ENCODE peak calls at places on chromosomes 3 and 15, in eight cellular contexts. S is NAMALWA; P is naive thymus-derived CD8-positive, alpha-beta T cell; E is neural progenitor cell; C is GM20000; Z is effector memory CD4-positive, alpha-beta T cell; V is Daoy; I is astrocyte of the spinal cord. J is an unnamed sample.

GRCh38 chr3:129593595-129594339 is 12.7 kb downstream of the PLXND1 start:
- DNase-seq in S (no peak), P (peak), E (peak), C (no peak), Z (peak), V (no peak), I (no peak), J (peak)

GRCh38 chr15:68339481-68339880 is 61.9 kb downstream of the FEM1B start:
- DNase-seq in S (no peak), P (no peak), E (no peak), C (no peak), Z (no peak), V (no peak), I (no peak), J (no peak)

GRCh38 chr15:59299919-59300617 is 72.6 kb downstream of the MYO1E start:
- DNase-seq in S (peak), P (peak), E (no peak), C (peak), Z (peak), V (peak), I (peak), J (peak)

GRCh38 chr15:51720201-51720995 is 17.1 kb downstream of the LYSMD2 start:
- DNase-seq in S (no peak), P (no peak), E (no peak), C (no peak), Z (no peak), V (no peak), I (no peak), J (no peak)

GRCh38 chr3:9806688-9807589 is 3.1 kb upstream of the TTLL3 start:
- DNase-seq in S (no peak), P (no peak), E (peak), C (no peak), Z (no peak), V (no peak), I (no peak), J (no peak)

GRCh38 chr3:19065027-19065426 is 83.3 kb upstream of the KCNH8 start:
- DNase-seq in S (peak), P (peak), E (peak), C (peak), Z (no peak), V (no peak), I (no peak), J (peak)

GRCh38 chr15:64507293-64507802 is 47.0 kb downstream of the ZNF609 start:
- DNase-seq in S (peak), P (peak), E (peak), C (peak), Z (no peak), V (peak), I (peak), J (peak)

GRCh38 chr15:58362262-58362922 is 69.4 kb upstream of the LIPC start:
- DNase-seq in S (no peak), P (no peak), E (no peak), C (no peak), Z (no peak), V (no peak), I (no peak), J (no peak)

GRCh38 chr3:49666592-49666991 is 7.6 kb upstream of the APEH start:
- DNase-seq in S (no peak), P (no peak), E (no peak), C (no peak), Z (no peak), V (peak), I (no peak), J (no peak)

GRCh38 chr3:134663646-134664456 is 13.0 kb upstream of the KY start:
- DNase-seq in S (no peak), P (no peak), E (no peak), C (no peak), Z (no peak), V (peak), I (no peak), J (no peak)

GRCh38 chr15:74610302-74610951 is 5.2 kb upstream of the CLK3 start:
- DNase-seq in S (peak), P (no peak), E (no peak), C (no peak), Z (no peak), V (no peak), I (no peak), J (no peak)

GRCh38 chr3:39166932-39167532 is 13.6 kb upstream of the CSRNP1 start:
- DNase-seq in S (no peak), P (no peak), E (no peak), C (no peak), Z (no peak), V (peak), I (peak), J (no peak)

GRCh38 chr3:69113536-69113935 is 8.9 kb downstream of the LMOD3 start:
- DNase-seq in S (no peak), P (no peak), E (no peak), C (no peak), Z (no peak), V (no peak), I (no peak), J (no peak)

GRCh38 chr15:60890361-60890991 is 338.6 kb downstream of the RORA start:
- DNase-seq in S (no peak), P (no peak), E (no peak), C (no peak), Z (no peak), V (no peak), I (no peak), J (no peak)

GRCh38 chr3:33312361-33312760 is 35.1 kb downstream of the FBXL2 start:
- DNase-seq in S (no peak), P (no peak), E (no peak), C (no peak), Z (no peak), V (no peak), I (peak), J (no peak)

GRCh38 chr3:37955918-37956317 is 34.7 kb upstream of the VILL start:
- DNase-seq in S (no peak), P (no peak), E (no peak), C (no peak), Z (no peak), V (no peak), I (no peak), J (peak)

GRCh38 chr15:36589971-36590370 is 10.5 kb downstream of the CDIN1 start:
- DNase-seq in S (no peak), P (no peak), E (no peak), C (no peak), Z (no peak), V (peak), I (peak), J (no peak)

GRCh38 chr3:64267774-64268604 is 42.7 kb upstream of the PRICKLE2 start:
- DNase-seq in S (no peak), P (no peak), E (peak), C (no peak), Z (no peak), V (peak), I (peak), J (no peak)

GRCh38 chr3:197363553-197364409 is 65.4 kb upstream of the DLG1 start:
- DNase-seq in S (no peak), P (no peak), E (peak), C (no peak), Z (no peak), V (no peak), I (no peak), J (no peak)

J was measured in Kasumi-1.